ENCODE peak calls at places on chromosome 18, in eight cellular contexts. A is activated effector memory CD4-positive, alpha-beta T cell treated with anti-CD3 and anti-CD28 coated beads, Interleukin-2, amount 50 U/mL, for 16 hours; I is stimulated activated CD4-positive, alpha-beta T cell treated with anti-CD3 and anti-CD28 coated beads, Interleukin-2, amount 100 ng/mL, for 24 hours; L is HEK293T; E is AG08395; W is pons; P is cardiac fibroblast; Z is amniotic stem cell. R is an unnamed sample.

GRCh38 chr18:69401475-69402218 is 959 bp downstream of the DOK6 start:
- DNase-seq in A (no peak), I (no peak), L (peak), E (peak), W (no peak), P (peak), Z (peak), R (peak)

GRCh38 chr18:63741769-63742168 is 33.4 kb upstream of the SERPINB7 start:
- DNase-seq in A (no peak), I (no peak), L (no peak), E (peak), W (no peak), P (peak), Z (no peak), R (peak)

GRCh38 chr18:63142502-63143045 is 177.0 kb downstream of the BCL2 start:
- DNase-seq in A (no peak), I (no peak), L (no peak), E (no peak), W (peak), P (no peak), Z (no peak), R (no peak)

GRCh38 chr18:56869189-56869777 is 218.1 kb downstream of the WDR7 start:
- DNase-seq in A (no peak), I (no peak), L (peak), E (peak), W (peak), P (peak), Z (peak), R (peak)

GRCh38 chr18:76619342-76620315 is 124.6 kb upstream of the ZNF516 start:
- DNase-seq in A (no peak), I (peak), L (peak), E (peak), W (peak), P (peak), Z (no peak), R (peak)

GRCh38 chr18:48790869-48791635 is 159.7 kb downstream of the SMAD7 start:
- DNase-seq in A (peak), I (no peak), L (no peak), E (no peak), W (no peak), P (no peak), Z (no peak), R (no peak)

GRCh38 chr18:63705401-63705800 is 2.6 kb downstream of the SERPINB11 start:
- DNase-seq in A (no peak), I (no peak), L (no peak), E (no peak), W (no peak), P (no peak), Z (no peak), R (no peak)

GRCh38 chr18:63819780-63820179 is 44.6 kb downstream of the SERPINB7 start:
- DNase-seq in A (no peak), I (no peak), L (no peak), E (peak), W (no peak), P (no peak), Z (no peak), R (no peak)

GRCh38 chr18:57759650-57760049 is 43.5 kb downstream of the ATP8B1 start:
- DNase-seq in A (no peak), I (no peak), L (no peak), E (no peak), W (no peak), P (no peak), Z (no peak), R (no peak)

GRCh38 chr18:43578636-43579203 is 301.4 kb upstream of the SYT4 start:
- DNase-seq in A (no peak), I (no peak), L (no peak), E (no peak), W (no peak), P (peak), Z (no peak), R (no peak)

GRCh38 chr18:32271649-32272324 is 81.9 kb downstream of the MEP1B start:
- DNase-seq in A (no peak), I (peak), L (peak), E (peak), W (peak), P (peak), Z (peak), R (peak)

GRCh38 chr18:77249583-77250500 is at the start of gene GALR1:
- DNase-seq in A (no peak), I (peak), L (no peak), E (no peak), W (no peak), P (peak), Z (no peak), R (peak)

GRCh38 chr18:10041180-10041579 is 127.4 kb downstream of the VAPA start:
- DNase-seq in A (no peak), I (no peak), L (no peak), E (no peak), W (no peak), P (peak), Z (no peak), R (peak)

GRCh38 chr18:58788971-58789797 is 75.5 kb upstream of the ZNF532 start:
- DNase-seq in A (no peak), I (no peak), L (peak), E (no peak), W (peak), P (peak), Z (no peak), R (peak)

GRCh38 chr18:35296079-35296478 is 6.0 kb upstream of the ZSCAN30 start:
- DNase-seq in A (no peak), I (no peak), L (no peak), E (no peak), W (no peak), P (no peak), Z (no peak), R (no peak)

GRCh38 chr18:32469691-32470131 is 971 bp downstream of the GAREM1 start:
- DNase-seq in A (no peak), I (no peak), L (peak), E (peak), W (peak), P (peak), Z (no peak), R (peak)

GRCh38 chr18:12246849-12247808 is 7.0 kb upstream of the CIDEA start:
- DNase-seq in A (no peak), I (no peak), L (no peak), E (no peak), W (no peak), P (peak), Z (no peak), R (peak)

GRCh38 chr18:75072672-75073371 is 136.1 kb downstream of the PTGR3 start:
- DNase-seq in A (peak), I (no peak), L (no peak), E (no peak), W (no peak), P (no peak), Z (no peak), R (no peak)

GRCh38 chr18:22108674-22109073 is 60.7 kb upstream of the GATA6 start:
- DNase-seq in A (no peak), I (no peak), L (peak), E (no peak), W (no peak), P (peak), Z (no peak), R (no peak)